ENCODE peak calls at places on chromosomes 3 and 15, in eight cellular contexts. One of them, this sample, is unnamed.

GRCh38 chr3:194549853-194550252 is 63.1 kb upstream of the ATP13A3 start:
- DNase-seq in kidney epithelial cell: no peak
- DNase-seq in activated CD4-positive, alpha-beta T cell treated with anti-CD3 and anti-CD28 coated beads, Interleukin-2, amount 10 ng/mL, durations not matched to agents 24 days and 14 days: no peak
- DNase-seq in HL-60: no peak
- DNase-seq in GM23248: no peak
- DNase-seq in NCI-H774: no peak
- DNase-seq in fibroblast of mammary gland: no peak
- DNase-seq in G401: no peak
- DNase-seq in this sample: no peak

GRCh38 chr3:195906865-195907729 is 1.3 kb downstream of the TNK2 start:
- DNase-seq in kidney epithelial cell: no peak
- DNase-seq in GM23248: no peak
- DNase-seq in HL-60: no peak
- DNase-seq in activated CD4-positive, alpha-beta T cell treated with anti-CD3 and anti-CD28 coated beads, Interleukin-2, amount 10 ng/mL, durations not matched to agents 24 days and 14 days: peak
- DNase-seq in fibroblast of mammary gland: no peak
- DNase-seq in G401: no peak
- DNase-seq in NCI-H774: peak
- DNase-seq in this sample: no peak

GRCh38 chr3:73625124-73625665 is 454 bp upstream of the PDZRN3 start:
- DNase-seq in NCI-H774: no peak
- DNase-seq in G401: no peak
- DNase-seq in kidney epithelial cell: no peak
- DNase-seq in activated CD4-positive, alpha-beta T cell treated with anti-CD3 and anti-CD28 coated beads, Interleukin-2, amount 10 ng/mL, durations not matched to agents 24 days and 14 days: no peak
- DNase-seq in GM23248: peak
- DNase-seq in HL-60: no peak
- DNase-seq in fibroblast of mammary gland: peak
- DNase-seq in this sample: peak

GRCh38 chr15:52710050-52710709 is 31.0 kb upstream of the ATOSA start:
- DNase-seq in activated CD4-positive, alpha-beta T cell treated with anti-CD3 and anti-CD28 coated beads, Interleukin-2, amount 10 ng/mL, durations not matched to agents 24 days and 14 days: no peak
- DNase-seq in G401: no peak
- DNase-seq in kidney epithelial cell: no peak
- DNase-seq in fibroblast of mammary gland: peak
- DNase-seq in NCI-H774: no peak
- DNase-seq in GM23248: no peak
- DNase-seq in HL-60: no peak
- DNase-seq in this sample: no peak

GRCh38 chr3:126939347-126939735 is 43.6 kb upstream of the PLXNA1 start:
- DNase-seq in NCI-H774: no peak
- DNase-seq in G401: no peak
- DNase-seq in activated CD4-positive, alpha-beta T cell treated with anti-CD3 and anti-CD28 coated beads, Interleukin-2, amount 10 ng/mL, durations not matched to agents 24 days and 14 days: no peak
- DNase-seq in HL-60: no peak
- DNase-seq in fibroblast of mammary gland: no peak
- DNase-seq in GM23248: no peak
- DNase-seq in kidney epithelial cell: no peak
- DNase-seq in this sample: no peak

GRCh38 chr3:45204136-45204535 is 22.0 kb downstream of the TMEM158 start:
- DNase-seq in GM23248: peak
- DNase-seq in HL-60: no peak
- DNase-seq in kidney epithelial cell: peak
- DNase-seq in NCI-H774: no peak
- DNase-seq in activated CD4-positive, alpha-beta T cell treated with anti-CD3 and anti-CD28 coated beads, Interleukin-2, amount 10 ng/mL, durations not matched to agents 24 days and 14 days: no peak
- DNase-seq in fibroblast of mammary gland: peak
- DNase-seq in G401: no peak
- DNase-seq in this sample: peak

GRCh38 chr15:41627204-41627603 is 33.0 kb upstream of the MGA start:
- DNase-seq in NCI-H774: no peak
- DNase-seq in G401: no peak
- DNase-seq in HL-60: no peak
- DNase-seq in kidney epithelial cell: no peak
- DNase-seq in fibroblast of mammary gland: no peak
- DNase-seq in GM23248: no peak
- DNase-seq in activated CD4-positive, alpha-beta T cell treated with anti-CD3 and anti-CD28 coated beads, Interleukin-2, amount 10 ng/mL, durations not matched to agents 24 days and 14 days: no peak
- DNase-seq in this sample: no peak

GRCh38 chr3:161221881-161222600 is 930 bp downstream of the NMD3 start:
- DNase-seq in GM23248: peak
- DNase-seq in fibroblast of mammary gland: peak
- DNase-seq in kidney epithelial cell: no peak
- DNase-seq in NCI-H774: no peak
- DNase-seq in activated CD4-positive, alpha-beta T cell treated with anti-CD3 and anti-CD28 coated beads, Interleukin-2, amount 10 ng/mL, durations not matched to agents 24 days and 14 days: peak
- DNase-seq in G401: peak
- DNase-seq in HL-60: peak
- DNase-seq in this sample: peak

GRCh38 chr3:128301186-128302023 is 148.1 kb downstream of the EEFSEC start:
- DNase-seq in fibroblast of mammary gland: no peak
- DNase-seq in HL-60: no peak
- DNase-seq in kidney epithelial cell: no peak
- DNase-seq in activated CD4-positive, alpha-beta T cell treated with anti-CD3 and anti-CD28 coated beads, Interleukin-2, amount 10 ng/mL, durations not matched to agents 24 days and 14 days: no peak
- DNase-seq in GM23248: no peak
- DNase-seq in NCI-H774: no peak
- DNase-seq in G401: no peak
- DNase-seq in this sample: no peak

This sample was measured in GM03348.